ENCODE peak calls at places on chromosomes 12 and 14, in seven cellular contexts. One of them, this sample, is unnamed.

GRCh38 chr14:23327947-23328744 is 6.9 kb downstream of the PABPN1 start:
- DNase-seq in K562: peak; percentile 66
- DNase-seq in HepG2: peak; percentile 89
- DNase-seq in GM12878: no peak
- DNase-seq in HCT116: peak; percentile 60
- DNase-seq in SK-N-SH: peak; percentile 86
- DNase-seq in H1: peak; percentile 69
- DNase-seq in this sample: peak; percentile 77

GRCh38 chr12:124605869-124606774 is 38.7 kb upstream of the NCOR2 start:
- DNase-seq in K562: peak; percentile 67
- DNase-seq in HepG2: no peak
- DNase-seq in GM12878: no peak
- DNase-seq in HCT116: no peak
- DNase-seq in SK-N-SH: no peak
- DNase-seq in H1: no peak
- DNase-seq in this sample: no peak

GRCh38 chr12:4505381-4505986 is 33.2 kb upstream of the RAD51AP1 start:
- DNase-seq in K562: no peak
- DNase-seq in HepG2: no peak
- DNase-seq in GM12878: no peak
- DNase-seq in HCT116: no peak
- DNase-seq in SK-N-SH: no peak
- DNase-seq in H1: no peak
- DNase-seq in this sample: no peak

GRCh38 chr12:110007874-110008273 is 8.6 kb downstream of the ANKRD13A start:
- DNase-seq in K562: no peak
- DNase-seq in HepG2: no peak
- DNase-seq in GM12878: no peak
- DNase-seq in HCT116: no peak
- DNase-seq in SK-N-SH: no peak
- DNase-seq in H1: no peak
- DNase-seq in this sample: no peak

GRCh38 chr12:130704606-130705005 is 11.5 kb downstream of the RIMBP2 start:
- DNase-seq in K562: no peak
- DNase-seq in HepG2: no peak
- DNase-seq in GM12878: no peak
- DNase-seq in HCT116: no peak
- DNase-seq in SK-N-SH: peak; percentile 14
- DNase-seq in H1: peak; percentile 38
- DNase-seq in this sample: no peak

GRCh38 chr14:100568164-100568997 is 18.8 kb downstream of the BEGAIN start:
- DNase-seq in K562: peak; percentile 17
- DNase-seq in HepG2: no peak
- DNase-seq in GM12878: no peak
- DNase-seq in HCT116: no peak
- DNase-seq in SK-N-SH: peak; percentile 80
- DNase-seq in H1: peak; percentile 68
- DNase-seq in this sample: no peak

GRCh38 chr12:103495783-103496456 is at the start of gene C12orf42:
- DNase-seq in K562: no peak
- DNase-seq in HepG2: no peak
- DNase-seq in GM12878: peak; percentile 63
- DNase-seq in HCT116: peak; percentile 12
- DNase-seq in SK-N-SH: peak; percentile 74
- DNase-seq in H1: peak; percentile 76
- DNase-seq in this sample: peak; percentile 41

GRCh38 chr12:46373303-46374182 is 970 bp upstream of the SLC38A2 start:
- DNase-seq in K562: peak; percentile 19
- DNase-seq in HepG2: peak; percentile 72
- DNase-seq in GM12878: no peak
- DNase-seq in HCT116: no peak
- DNase-seq in SK-N-SH: peak; percentile 66
- DNase-seq in H1: peak; percentile 83
- DNase-seq in this sample: peak; percentile 66

GRCh38 chr12:43733687-43734086 is 24.9 kb downstream of the PUS7L start:
- DNase-seq in K562: no peak
- DNase-seq in HepG2: no peak
- DNase-seq in GM12878: no peak
- DNase-seq in HCT116: no peak
- DNase-seq in SK-N-SH: no peak
- DNase-seq in H1: no peak
- DNase-seq in this sample: no peak

GRCh38 chr14:30214456-30215090 is 286.9 kb upstream of the PRKD1 start:
- DNase-seq in K562: peak; percentile 9
- DNase-seq in HepG2: peak; percentile 75
- DNase-seq in GM12878: peak; percentile 8
- DNase-seq in HCT116: peak; percentile 8
- DNase-seq in SK-N-SH: peak; percentile 3
- DNase-seq in H1: no peak
- DNase-seq in this sample: peak; percentile 44

GRCh38 chr12:12736759-12737676 is 19.9 kb downstream of the CDKN1B start:
- DNase-seq in K562: peak; percentile 43
- DNase-seq in HepG2: no peak
- DNase-seq in GM12878: peak; percentile 45
- DNase-seq in HCT116: no peak
- DNase-seq in SK-N-SH: peak; percentile 73
- DNase-seq in H1: no peak
- DNase-seq in this sample: no peak

GRCh38 chr14:51335521-51335920 is 95.5 kb downstream of the TMX1 start:
- DNase-seq in K562: no peak
- DNase-seq in HepG2: no peak
- DNase-seq in GM12878: no peak
- DNase-seq in HCT116: no peak
- DNase-seq in SK-N-SH: no peak
- DNase-seq in H1: no peak
- DNase-seq in this sample: no peak

GRCh38 chr14:68789798-68790655 is 2.8 kb downstream of the ZFP36L1 start:
- DNase-seq in K562: no peak
- DNase-seq in HepG2: no peak
- DNase-seq in GM12878: no peak
- DNase-seq in HCT116: no peak
- DNase-seq in SK-N-SH: no peak
- DNase-seq in H1: peak; percentile 45
- DNase-seq in this sample: peak; percentile 44
- TF ChIP-seq JUND in K562: no peak
- TF ChIP-seq JUND in HepG2: no peak
- TF ChIP-seq JUND in GM12878: no peak
- TF ChIP-seq JUND in HCT116: no peak
- TF ChIP-seq JUND in SK-N-SH: no peak
- TF ChIP-seq JUND in H1: no peak
- TF ChIP-seq JUND in this sample: no peak

GRCh38 chr14:20440882-20441281 is 4.9 kb upstream of the KLHL33 start:
- DNase-seq in K562: no peak
- DNase-seq in HepG2: no peak
- DNase-seq in GM12878: no peak
- DNase-seq in HCT116: no peak
- DNase-seq in SK-N-SH: no peak
- DNase-seq in H1: no peak
- DNase-seq in this sample: no peak
- TF ChIP-seq JUND in K562: no peak
- TF ChIP-seq JUND in HepG2: no peak
- TF ChIP-seq JUND in GM12878: no peak
- TF ChIP-seq JUND in HCT116: no peak
- TF ChIP-seq JUND in SK-N-SH: no peak
- TF ChIP-seq JUND in H1: no peak
- TF ChIP-seq JUND in this sample: no peak

GRCh38 chr14:61802010-61802621 is 39.9 kb downstream of the SNAPC1 start:
- DNase-seq in K562: no peak
- DNase-seq in HepG2: no peak
- DNase-seq in GM12878: peak; percentile 12
- DNase-seq in HCT116: no peak
- DNase-seq in SK-N-SH: no peak
- DNase-seq in H1: no peak
- DNase-seq in this sample: no peak
- TF ChIP-seq JUND in K562: no peak
- TF ChIP-seq JUND in HepG2: no peak
- TF ChIP-seq JUND in GM12878: no peak
- TF ChIP-seq JUND in HCT116: no peak
- TF ChIP-seq JUND in SK-N-SH: no peak
- TF ChIP-seq JUND in H1: no peak
- TF ChIP-seq JUND in this sample: no peak

GRCh38 chr12:80627773-80628172 is 79.7 kb upstream of the MYF6 start:
- DNase-seq in K562: no peak
- DNase-seq in HepG2: no peak
- DNase-seq in GM12878: no peak
- DNase-seq in HCT116: no peak
- DNase-seq in SK-N-SH: no peak
- DNase-seq in H1: no peak
- DNase-seq in this sample: no peak
- TF ChIP-seq JUND in K562: no peak
- TF ChIP-seq JUND in HepG2: no peak
- TF ChIP-seq JUND in GM12878: no peak
- TF ChIP-seq JUND in HCT116: no peak
- TF ChIP-seq JUND in SK-N-SH: peak; percentile 27
- TF ChIP-seq JUND in H1: no peak
- TF ChIP-seq JUND in this sample: no peak

GRCh38 chr12:122306407-122306806 is 40.1 kb upstream of the VPS33A start:
- DNase-seq in K562: peak; percentile 41
- DNase-seq in HepG2: peak; percentile 21
- DNase-seq in GM12878: no peak
- DNase-seq in HCT116: no peak
- DNase-seq in SK-N-SH: no peak
- DNase-seq in H1: peak; percentile 47
- DNase-seq in this sample: no peak

GRCh38 chr12:122312926-122313325 is 46.6 kb upstream of the VPS33A start:
- DNase-seq in K562: no peak
- DNase-seq in HepG2: no peak
- DNase-seq in GM12878: no peak
- DNase-seq in HCT116: no peak
- DNase-seq in SK-N-SH: no peak
- DNase-seq in H1: no peak
- DNase-seq in this sample: no peak

GRCh38 chr12:122310636-122311035 is 44.3 kb upstream of the VPS33A start:
- DNase-seq in K562: no peak
- DNase-seq in HepG2: no peak
- DNase-seq in GM12878: no peak
- DNase-seq in HCT116: no peak
- DNase-seq in SK-N-SH: no peak
- DNase-seq in H1: no peak
- DNase-seq in this sample: no peak

GRCh38 chr12:122308811-122309210 is 42.5 kb upstream of the VPS33A start:
- DNase-seq in K562: no peak
- DNase-seq in HepG2: no peak
- DNase-seq in GM12878: no peak
- DNase-seq in HCT116: no peak
- DNase-seq in SK-N-SH: no peak
- DNase-seq in H1: no peak
- DNase-seq in this sample: no peak

GRCh38 chr12:122309564-122310121 is 43.3 kb upstream of the VPS33A start:
- DNase-seq in K562: no peak
- DNase-seq in HepG2: no peak
- DNase-seq in GM12878: no peak
- DNase-seq in HCT116: no peak
- DNase-seq in SK-N-SH: peak; percentile 60
- DNase-seq in H1: peak; percentile 36
- DNase-seq in this sample: no peak
- TF ChIP-seq JUND in K562: no peak
- TF ChIP-seq JUND in HepG2: no peak
- TF ChIP-seq JUND in GM12878: no peak
- TF ChIP-seq JUND in HCT116: no peak
- TF ChIP-seq JUND in SK-N-SH: no peak
- TF ChIP-seq JUND in H1: no peak
- TF ChIP-seq JUND in this sample: no peak

This sample was measured in T47D.